ENCODE peak calls at places on chromosomes 5 and 9, in five cellular contexts. H, X, P, Z and K are unnamed samples.

GRCh38 chr5:28249771-28250415 is 1211.5 kb upstream of the CDH9 start:
- DNase-seq in X (no peak), Z (no peak), H (no peak), P (no peak), K (no peak)

GRCh38 chr9:84154320-84154719 is 173.7 kb downstream of the RMI1 start:
- DNase-seq in P (no peak), X (no peak), H (no peak), Z (peak; percentile 78), K (no peak)

GRCh38 chr9:69645488-69645887 is 26.7 kb downstream of the APBA1 start:
- DNase-seq in H (no peak), P (no peak), Z (no peak), X (no peak), K (peak; percentile 62)

GRCh38 chr9:33318225-33318624 is 27.9 kb downstream of the NFX1 start:
- DNase-seq in Z (no peak), P (no peak), X (no peak), H (no peak), K (no peak)

GRCh38 chr5:94102849-94103248 is 361.4 kb upstream of the POU5F2 start:
- DNase-seq in Z (no peak), X (no peak), P (no peak), H (no peak), K (no peak)

GRCh38 chr5:107468286-107468685 is 202.5 kb downstream of the EFNA5 start:
- DNase-seq in P (no peak), Z (no peak), X (no peak), H (no peak), K (no peak)

GRCh38 chr9:34375901-34376595 is 650 bp downstream of the MYORG start:
- DNase-seq in X (peak; percentile 70), P (no peak), Z (peak; percentile 22), H (peak; percentile 37), K (peak; percentile 90)

GRCh38 chr5:75351058-75351926 is 14.3 kb downstream of the HMGCR start:
- DNase-seq in H (no peak), X (no peak), P (no peak), Z (no peak), K (no peak)

GRCh38 chr5:24161559-24161958 is 483.2 kb downstream of the CDH10 start:
- DNase-seq in P (no peak), X (no peak), H (no peak), Z (peak; percentile 79), K (no peak)

GRCh38 chr9:106588601-106589000 is 274.4 kb upstream of the ZNF462 start:
- DNase-seq in Z (no peak), H (no peak), P (peak; percentile 70), X (no peak), K (peak; percentile 62)

GRCh38 chr9:84875193-84875592 is 205.7 kb downstream of the NTRK2 start:
- DNase-seq in X (no peak), P (no peak), H (no peak), Z (no peak), K (no peak)

GRCh38 chr5:149265559-149265958 is 6.1 kb upstream of the AFAP1L1 start:
- DNase-seq in Z (peak; percentile 86), H (peak; percentile 33), P (no peak), X (no peak), K (no peak)

GRCh38 chr9:38421498-38422211 is 2.6 kb downstream of the IGFBPL1 start:
- DNase-seq in P (no peak), H (peak; percentile 94), X (no peak), Z (no peak), K (peak; percentile 82)

GRCh38 chr9:114516913-114517312 is 11.6 kb upstream of the WHRN start:
- DNase-seq in P (no peak), H (no peak), X (no peak), Z (peak; percentile 76), K (peak; percentile 69)

GRCh38 chr5:50720061-50720460 is 53.6 kb downstream of the PARP8 start:
- DNase-seq in Z (no peak), X (no peak), P (no peak), H (no peak), K (no peak)

GRCh38 chr9:104748359-104749031 is 1.0 kb downstream of the NIPSNAP3A start:
- DNase-seq in H (peak; percentile 17), X (no peak), P (no peak), Z (peak; percentile 60), K (no peak)

GRCh38 chr9:27423919-27424710 is 100.0 kb upstream of the IFNK start:
- DNase-seq in H (no peak), Z (no peak), P (no peak), X (no peak), K (no peak)

GRCh38 chr5:5454405-5454804 is 31.9 kb downstream of the ICE1 start:
- DNase-seq in H (no peak), P (no peak), Z (no peak), X (no peak), K (no peak)

GRCh38 chr5:66615894-66616293 is 19.7 kb downstream of the MAST4 start:
- DNase-seq in H (no peak), P (no peak), X (no peak), Z (no peak), K (no peak)

GRCh38 chr9:129400971-129401622 is 219.8 kb downstream of the C9orf50 start:
- DNase-seq in P (no peak), H (no peak), Z (no peak), X (no peak), K (no peak)

GRCh38 chr9:130239363-130239695 is 26.2 kb upstream of the HMCN2 start:
- DNase-seq in Z (no peak), X (no peak), H (no peak), P (no peak), K (no peak)

GRCh38 chr5:35096933-35097332 is 49.2 kb upstream of the AGXT2 start:
- DNase-seq in H (no peak), X (no peak), P (no peak), Z (no peak), K (no peak)

GRCh38 chr9:95129651-95130291 is 187.7 kb downstream of the FANCC start:
- DNase-seq in H (no peak), P (no peak), Z (no peak), X (no peak), K (no peak)

GRCh38 chr5:94857119-94857518 is 238.7 kb downstream of the SLF1 start:
- DNase-seq in P (no peak), H (peak; percentile 68), X (no peak), Z (no peak), K (no peak)

GRCh38 chr5:173697931-173698579 is 81.6 kb upstream of the BOD1 start:
- DNase-seq in P (no peak), X (no peak), H (no peak), Z (no peak), K (no peak)

GRCh38 chr9:13450723-13451122 is 171.2 kb upstream of the MPDZ start:
- DNase-seq in P (no peak), H (peak; percentile 31), X (no peak), Z (no peak), K (no peak)

GRCh38 chr9:120331913-120332312 is 248.1 kb downstream of the CDK5RAP2 start:
- DNase-seq in P (peak; percentile 5), X (no peak), Z (peak; percentile 31), H (no peak), K (no peak)

GRCh38 chr5:135246923-135247795 is 151.9 kb downstream of the MACROH2A1 start:
- DNase-seq in P (peak; percentile 73), X (peak; percentile 57), H (peak; percentile 88), Z (peak; percentile 98), K (peak; percentile 78)

GRCh38 chr5:108749130-108749861 is 1.6 kb downstream of the FER start:
- DNase-seq in H (peak; percentile 35), X (no peak), P (no peak), Z (peak; percentile 84), K (no peak)

GRCh38 chr5:24183941-24184340 is 460.8 kb downstream of the CDH10 start:
- DNase-seq in Z (peak; percentile 55), X (no peak), P (no peak), H (no peak), K (no peak)

GRCh38 chr9:15178621-15179020 is 128.4 kb downstream of the TTC39B start:
- DNase-seq in H (no peak), P (no peak), X (no peak), Z (no peak), K (no peak)

GRCh38 chr9:114261987-114262386 is 60.9 kb upstream of the ORM1 start:
- DNase-seq in H (no peak), Z (no peak), X (no peak), P (no peak), K (no peak)

GRCh38 chr5:178113841-178114324 is 551 bp downstream of the N4BP3 start:
- DNase-seq in P (no peak), X (no peak), Z (no peak), H (no peak), K (no peak)

DNA sequence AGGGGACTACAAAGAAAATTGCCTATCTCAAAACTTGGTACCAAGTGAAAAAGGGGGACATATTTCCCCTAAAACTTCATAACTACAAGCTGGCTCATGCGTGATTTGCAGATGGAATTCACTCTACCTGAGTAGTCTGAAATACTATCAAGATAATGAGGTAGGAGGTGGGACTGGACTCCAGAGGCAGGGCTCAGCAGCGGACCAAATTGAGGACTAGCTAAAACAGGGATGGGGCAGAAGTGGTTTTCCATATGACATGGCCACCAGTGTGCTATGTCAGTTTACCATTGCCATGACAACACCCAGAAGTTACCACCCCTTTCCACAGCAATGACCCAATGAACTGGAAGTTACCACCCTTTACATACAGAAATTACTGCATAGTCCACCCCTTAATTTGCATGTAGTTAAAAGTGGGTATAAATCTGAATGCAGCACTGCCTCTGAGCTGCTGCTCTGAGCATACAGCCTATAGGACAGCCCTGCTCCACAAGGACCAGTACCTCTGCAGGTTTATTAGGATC is 30.4 kb upstream of the TESK1 start:
- DNase-seq in X (no peak), P (no peak), H (no peak), Z (no peak), K (no peak)
- H3K9me3 ChIP-seq in X (peaks cover 3% of the 10 kb centered on the region), P (no peaks in the 10 kb centered on the region), H (no peaks in the 10 kb centered on the region), Z (no peaks in the 10 kb centered on the region), K (peaks cover 2% of the 10 kb centered on the region)

GRCh38 chr5:2755371-2755715 is 3.9 kb upstream of the IRX2 start:
- DNase-seq in X (peak; percentile 50), P (no peak), H (no peak), Z (no peak), K (peak; percentile 60)
- H3K4me1 ChIP-seq in X (no peaks in the 10 kb centered on the region), P (peaks cover 32% of the 10 kb centered on the region), H (no peaks in the 10 kb centered on the region), Z (peaks cover 38% of the 10 kb centered on the region), K (peaks cover 4% of the 10 kb centered on the region)

DNA sequence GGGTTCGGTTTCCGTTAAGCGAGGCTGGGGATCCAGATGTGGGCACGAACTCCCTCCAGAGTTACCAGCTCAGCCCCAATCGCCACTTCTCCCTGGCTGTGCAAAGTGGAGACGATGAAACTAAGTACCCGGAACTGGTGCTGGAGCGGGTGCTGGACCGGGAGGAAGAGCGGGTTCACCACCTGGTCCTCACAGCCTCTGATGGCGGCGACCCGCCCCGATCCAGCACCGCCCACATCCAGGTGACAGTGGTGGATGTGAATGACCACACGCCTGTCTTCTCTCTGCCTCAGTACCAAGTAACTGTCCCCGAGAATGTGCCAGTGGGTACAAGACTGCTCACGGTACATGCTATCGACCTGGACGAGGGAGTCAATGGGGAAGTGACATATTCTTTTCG is 803 bp downstream of the PCDHGA7 start:
- DNase-seq in Z (no peak), P (no peak), X (no peak), H (no peak), K (no peak)
- H3K9me3 ChIP-seq in Z (no peaks in the 10 kb centered on the region), P (peaks cover 2% of the 10 kb centered on the region), X (peaks cover 91% of the 10 kb centered on the region), H (peaks cover 48% of the 10 kb centered on the region), K (peaks cover 36% of the 10 kb centered on the region)

GRCh38 chr9:124270504-124271335 is 13.0 kb downstream of the NEK6 start:
- DNase-seq in Z (peak; percentile 29), X (no peak), P (no peak), H (no peak), K (no peak)
- H3K4me1 ChIP-seq in Z (peaks cover 41% of the 10 kb centered on the region), X (no peaks in the 10 kb centered on the region), P (peaks cover 22% of the 10 kb centered on the region), H (peaks cover 17% of the 10 kb centered on the region), K (no peaks in the 10 kb centered on the region)